ENCODE peak calls at places on chromosome 19, in seven cellular contexts. J is adrenal gland, Y is GM23338, T is AG04449, S is OCI-LY7, R is cardiac muscle cell, F is psoas muscle. X is an unnamed sample.

GRCh38 chr19:33291623-33292534 is 10.5 kb downstream of the CEBPA start:
- DNase-seq in R (no peak), T (no peak), S (no peak), Y (no peak), F (no peak), J (no peak), X (no peak)

GRCh38 chr19:2337329-2337707 is 8.8 kb downstream of the SPPL2B start:
- DNase-seq in T (no peak), S (no peak), R (peak), Y (peak), J (no peak), F (peak), X (peak)

GRCh38 chr19:46032597-46033025 is 8.2 kb downstream of the IGFL4 start:
- DNase-seq in S (no peak), T (no peak), F (no peak), R (no peak), J (no peak), Y (no peak), X (no peak)

GRCh38 chr19:4140237-4140711 is 13.2 kb upstream of the CREB3L3 start:
- DNase-seq in F (no peak), S (peak), J (no peak), R (peak), T (no peak), Y (peak), X (peak)

GRCh38 chr19:1045247-1045603 is 5.3 kb downstream of the ABCA7 start:
- DNase-seq in J (peak), S (peak), F (peak), Y (peak), R (no peak), T (no peak), X (no peak)

GRCh38 chr19:2629491-2630351 is 72.8 kb downstream of the GNG7 start:
- DNase-seq in S (no peak), F (no peak), J (no peak), Y (no peak), T (no peak), R (no peak), X (no peak)

GRCh38 chr19:7078007-7078406 is 8.5 kb downstream of the ZNF557 start:
- DNase-seq in Y (peak), R (no peak), S (no peak), T (no peak), J (no peak), F (no peak), X (no peak)

GRCh38 chr19:43525836-43526771 is 897 bp downstream of the ETHE1 start:
- DNase-seq in T (no peak), R (peak), F (no peak), Y (peak), S (no peak), J (peak), X (no peak)

GRCh38 chr19:6979341-6979740 is 41.9 kb downstream of the MBD3L2B start:
- DNase-seq in Y (no peak), F (no peak), S (no peak), T (no peak), J (no peak), R (no peak), X (no peak)

GRCh38 chr19:51294977-51295375 is 16.5 kb upstream of the IGLON5 start:
- DNase-seq in F (no peak), J (no peak), T (no peak), Y (no peak), S (no peak), R (no peak), X (no peak)

DNA sequence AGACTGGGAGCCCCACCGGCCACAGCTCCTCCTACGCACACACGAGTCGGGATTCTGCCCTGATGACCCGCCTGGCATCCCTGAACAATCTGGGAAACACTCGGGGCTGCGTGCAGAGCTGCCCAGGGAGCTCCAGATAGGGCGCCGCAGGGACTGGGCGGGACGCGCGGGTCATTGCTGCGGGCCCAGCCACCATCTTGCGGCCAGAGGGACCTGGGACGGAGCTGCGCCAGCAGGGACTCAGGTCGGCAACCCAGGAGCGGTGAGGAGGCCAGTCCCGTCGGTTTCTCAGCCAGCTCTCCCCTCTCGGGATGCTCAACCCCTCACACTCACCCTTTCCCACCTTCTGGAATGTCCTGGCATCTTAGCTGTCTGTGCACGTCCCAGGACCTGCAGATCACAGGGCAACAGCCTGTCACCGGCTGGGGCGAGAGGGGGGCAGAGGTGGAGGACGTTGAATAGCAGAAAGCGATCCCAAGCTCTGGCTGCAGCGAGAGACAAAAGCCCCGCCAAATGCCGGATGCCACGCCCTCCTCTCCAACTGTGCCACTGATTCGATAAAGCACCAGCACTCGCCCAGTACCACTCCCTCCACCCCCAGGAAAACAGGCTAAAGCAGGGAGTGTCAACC is 20.4 kb upstream of the ZNF91 start:
- DNase-seq in J (no peak), S (no peak), Y (peak), R (peak), F (no peak), T (no peak), X (no peak)
- H3K4me3 ChIP-seq in J (no peak), S (no peak), Y (peak), R (peak), F (peak), T (peak), X (peak)

GRCh38 chr19:40445637-40445944 is 1.5 kb upstream of the SERTAD3 start:
- DNase-seq in F (no peak), R (no peak), S (no peak), J (no peak), T (no peak), Y (no peak), X (no peak)

GRCh38 chr19:40443930-40444180 is 280 bp downstream of the SERTAD3 start:
- DNase-seq in Y (peak), T (no peak), S (peak), F (no peak), J (no peak), R (no peak), X (no peak)

GRCh38 chr19:40445945-40446784 is 2.0 kb upstream of the SERTAD3 start:
- DNase-seq in F (no peak), Y (peak), T (no peak), S (no peak), J (no peak), R (no peak), X (peak)

GRCh38 chr19:40444181-40445005 is at the start of gene SERTAD3:
- DNase-seq in S (peak), Y (peak), J (peak), F (peak), R (peak), T (peak), X (peak)

DNA sequence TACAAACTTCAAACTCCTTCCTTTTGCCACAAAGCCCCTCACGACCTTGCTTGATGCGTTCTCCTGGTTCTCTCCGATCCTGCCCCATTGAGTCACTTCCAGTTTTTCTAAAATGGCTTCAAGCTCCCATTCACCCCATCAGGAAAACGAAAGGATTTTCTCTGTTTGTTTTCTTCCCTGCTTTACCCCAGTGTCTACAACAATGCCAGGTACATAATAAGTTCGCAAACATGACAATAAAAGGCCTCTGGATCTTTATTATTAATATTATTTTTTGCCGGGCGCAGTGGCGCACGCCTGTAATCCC is 824 bp upstream of the SERTAD3 start:
- DNase-seq in R (no peak), Y (no peak), F (no peak), T (no peak), S (no peak), J (no peak), X (no peak)
- TF ChIP-seq CTCF in R (no peak), Y (no peak), F (no peak), T (no peak), S (peak), J (no peak), X (no peak)

DNA sequence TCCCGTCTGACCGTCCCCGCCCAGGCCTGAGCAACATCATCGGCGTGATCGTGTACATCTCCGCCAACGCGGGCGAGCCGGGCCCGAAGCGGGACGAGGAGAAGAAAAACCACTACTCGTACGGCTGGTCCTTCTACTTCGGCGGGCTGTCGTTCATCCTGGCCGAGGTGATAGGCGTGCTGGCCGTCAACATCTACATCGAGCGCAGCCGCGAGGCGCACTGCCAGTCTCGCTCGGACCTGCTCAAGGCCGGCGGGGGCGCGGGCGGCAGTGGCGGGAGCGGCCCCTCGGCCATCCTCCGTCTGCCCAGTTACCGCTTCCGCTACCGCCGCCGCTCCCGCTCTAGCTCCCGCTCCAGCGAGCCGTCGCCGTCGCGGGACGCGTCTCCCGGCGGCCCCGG is 9.4 kb upstream of the CACNG6 start:
- DNase-seq in T (no peak), Y (peak), J (no peak), S (no peak), F (no peak), R (peak), X (peak)
- H3K4me3 ChIP-seq in T (peak), Y (peak), J (peak), S (no peak), F (peak), R (peak), X (no peak)

GRCh38 chr19:56301152-56301551 is 13.5 kb downstream of the ZSCAN5A start:
- DNase-seq in R (no peak), S (no peak), Y (peak), F (no peak), J (no peak), T (no peak), X (no peak)
- TF ChIP-seq CTCF in R (peak), S (no peak), Y (peak), F (no peak), J (no peak), T (peak), X (no peak)

GRCh38 chr19:30070970-30071632 is 129.1 kb downstream of the URI1 start:
- DNase-seq in J (no peak), Y (no peak), R (no peak), F (no peak), T (no peak), S (no peak), X (no peak)

GRCh38 chr19:30070198-30070969 is 128.3 kb downstream of the URI1 start:
- DNase-seq in Y (no peak), S (no peak), J (no peak), F (no peak), T (no peak), R (no peak), X (no peak)

GRCh38 chr19:30071871-30072270 is 129.8 kb downstream of the URI1 start:
- DNase-seq in T (no peak), S (no peak), J (no peak), F (no peak), Y (no peak), R (no peak), X (no peak)

GRCh38 chr19:30068528-30069395 is 126.7 kb downstream of the URI1 start:
- DNase-seq in R (no peak), F (no peak), J (no peak), S (no peak), Y (no peak), T (no peak), X (no peak)

GRCh38 chr19:30069535-30070197 is 127.6 kb downstream of the URI1 start:
- DNase-seq in Y (no peak), F (no peak), T (no peak), J (no peak), R (no peak), S (no peak), X (no peak)
- H3K4me3 ChIP-seq in Y (no peak), F (no peak), T (no peak), J (no peak), R (no peak), S (no peak), X (no peak)

DNA sequence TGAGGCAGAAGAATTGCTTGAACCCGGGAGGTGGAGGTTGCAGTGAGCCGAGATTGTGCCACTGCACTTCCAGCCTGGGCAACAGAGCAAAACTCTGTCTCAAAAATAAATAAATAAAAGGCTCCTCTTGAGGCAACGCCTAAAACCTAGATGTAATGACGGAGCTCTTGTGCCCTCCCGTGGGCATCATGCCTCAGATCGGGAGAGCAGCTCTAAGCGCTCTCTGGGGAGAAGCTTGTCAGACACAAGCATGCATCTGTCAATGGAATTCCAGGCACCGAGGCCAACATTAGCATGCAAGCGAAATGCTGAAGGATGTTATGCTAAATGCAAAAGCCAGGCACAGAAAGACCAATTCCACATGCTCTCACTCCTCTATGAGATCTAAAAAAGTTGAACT is 45.6 kb upstream of the MRI1 start:
- DNase-seq in R (peak), J (no peak), T (peak), Y (peak), F (no peak), S (no peak), X (peak)
- TF ChIP-seq CTCF in R (no peak), J (no peak), T (peak), Y (peak), F (no peak), S (peak), X (peak)

GRCh38 chr19:34678421-34678820 is 943 bp downstream of the ZNF302 start:
- DNase-seq in F (no peak), Y (no peak), S (no peak), R (no peak), T (no peak), J (no peak), X (no peak)
- H3K4me3 ChIP-seq in F (peak), Y (peak), S (peak), R (peak), T (peak), J (peak), X (peak)